ENCODE peak calls at places on chromosome 15, in six cellular contexts. X is K562, B is A549, T is IMR-90, F is GM12878, N is HepG2. Y is an unnamed sample.

GRCh38 chr15:101187820-101188516 is 63.9 kb downstream of the CHSY1 start:
- DNase-seq in N (no peak), T (peak), F (peak), B (no peak), X (no peak), Y (no peak)

GRCh38 chr15:42964476-42964875 is 43.9 kb upstream of the TTBK2 start:
- DNase-seq in T (no peak), X (no peak), N (no peak), F (no peak), B (no peak), Y (no peak)

GRCh38 chr15:78808550-78808949 is 2.7 kb downstream of the ADAMTS7 start:
- DNase-seq in T (peak), X (peak), F (no peak), N (peak), B (peak), Y (peak)

GRCh38 chr15:68300115-68300940 is 22.8 kb downstream of the FEM1B start:
- DNase-seq in F (no peak), T (no peak), X (no peak), N (peak), B (no peak), Y (no peak)

GRCh38 chr15:61186905-61187865 is 41.9 kb downstream of the RORA start:
- DNase-seq in T (no peak), X (no peak), F (no peak), B (no peak), N (no peak), Y (no peak)

GRCh38 chr15:100696452-100696851 is 94.1 kb downstream of the ASB7 start:
- DNase-seq in F (no peak), X (no peak), B (no peak), N (no peak), T (no peak), Y (no peak)

GRCh38 chr15:74954515-74954914 is 2.1 kb downstream of the RPP25 start:
- DNase-seq in X (peak), F (no peak), B (no peak), T (peak), N (no peak), Y (no peak)

GRCh38 chr15:57527382-57528091 is 64.2 kb upstream of the MYZAP start:
- DNase-seq in B (peak), F (peak), X (peak), T (peak), N (peak), Y (peak)

GRCh38 chr15:77130315-77130930 is 59.5 kb upstream of the TSPAN3 start:
- DNase-seq in B (no peak), N (no peak), T (no peak), F (no peak), X (no peak), Y (no peak)

GRCh38 chr15:78364233-78364632 is 24.1 kb downstream of the CRABP1 start:
- DNase-seq in N (no peak), F (no peak), X (no peak), T (no peak), B (no peak), Y (no peak)

GRCh38 chr15:59327942-59328341 is 44.7 kb downstream of the MYO1E start:
- DNase-seq in T (no peak), X (no peak), N (no peak), B (no peak), F (no peak), Y (no peak)

GRCh38 chr15:26772588-26773484 is at the start of gene GABRB3:
- DNase-seq in T (no peak), N (no peak), B (peak), X (no peak), F (no peak), Y (peak)

GRCh38 chr15:77781131-77782051 is 148.7 kb upstream of the LINGO1 start:
- DNase-seq in X (no peak), N (no peak), F (no peak), B (no peak), T (no peak), Y (no peak)

GRCh38 chr15:29377141-29377540 is 107.5 kb upstream of the NSMCE3 start:
- DNase-seq in T (no peak), F (no peak), B (no peak), N (no peak), X (no peak), Y (no peak)

GRCh38 chr15:72825831-72826230 is 42.3 kb upstream of the ADPGK start:
- DNase-seq in T (no peak), F (no peak), X (no peak), N (no peak), B (no peak), Y (no peak)

GRCh38 chr15:38626443-38627050 is 61.9 kb upstream of the RASGRP1 start:
- DNase-seq in F (no peak), T (no peak), N (no peak), X (no peak), B (no peak), Y (no peak)

GRCh38 chr15:92878593-92879053 is 21.5 kb upstream of the CHD2 start:
- DNase-seq in F (no peak), X (peak), T (no peak), N (no peak), B (no peak), Y (no peak)

GRCh38 chr15:57732526-57733331 is 26.2 kb downstream of the POLR2M start:
- DNase-seq in F (no peak), B (peak), N (peak), T (peak), X (peak), Y (peak)

GRCh38 chr15:66638377-66638776 is 63.7 kb upstream of the SMAD6 start:
- DNase-seq in F (no peak), T (no peak), X (no peak), N (no peak), B (no peak), Y (no peak)

GRCh38 chr15:90201150-90201943 is at the start of gene SEMA4B:
- DNase-seq in T (peak), X (peak), F (no peak), N (peak), B (peak), Y (peak)

GRCh38 chr15:50183112-50183794 is 1.3 kb downstream of the SLC27A2 start:
- DNase-seq in N (no peak), X (peak), B (no peak), F (no peak), T (no peak), Y (no peak)

GRCh38 chr15:101115887-101116680 is 135.8 kb downstream of the CHSY1 start:
- DNase-seq in T (peak), F (no peak), N (no peak), X (no peak), B (no peak), Y (no peak)

GRCh38 chr15:65336767-65337435 is 32.4 kb downstream of the RNU5B-1 start:
- DNase-seq in T (no peak), F (no peak), N (no peak), X (no peak), B (no peak), Y (no peak)

GRCh38 chr15:89088605-89089315 is 504 bp downstream of the ABHD2 start:
- DNase-seq in T (peak), B (no peak), X (no peak), N (no peak), F (no peak), Y (no peak)

GRCh38 chr15:101474233-101474632 is 15.3 kb downstream of the PCSK6 start:
- DNase-seq in B (no peak), F (no peak), X (no peak), N (no peak), T (no peak), Y (no peak)

GRCh38 chr15:29132786-29133185 is 136.8 kb downstream of the NSMCE3 start:
- DNase-seq in F (no peak), B (no peak), N (no peak), T (no peak), X (no peak), Y (no peak)

GRCh38 chr15:41853191-41853590 is 14.5 kb downstream of the PLA2G4B start:
- DNase-seq in T (no peak), B (no peak), N (no peak), F (no peak), X (no peak), Y (no peak)

GRCh38 chr15:90000175-90000923 is 775 bp upstream of the ZNF710 start:
- DNase-seq in F (no peak), N (no peak), T (peak), B (no peak), X (peak), Y (no peak)

GRCh38 chr15:45468294-45468693 is 54.3 kb downstream of the SLC30A4 start:
- DNase-seq in T (no peak), X (no peak), B (no peak), N (no peak), F (no peak), Y (no peak)

GRCh38 chr15:67024998-67025368 is 40.4 kb upstream of the SMAD3 start:
- DNase-seq in T (no peak), B (no peak), X (no peak), N (no peak), F (no peak), Y (no peak)

GRCh38 chr15:89472785-89473256 is 23.6 kb downstream of the RHCG start:
- DNase-seq in X (peak), T (peak), B (peak), F (no peak), N (peak), Y (peak)

GRCh38 chr15:81311834-81312459 is 12.0 kb downstream of the STARD5 start:
- DNase-seq in X (no peak), B (no peak), F (no peak), N (no peak), T (peak), Y (no peak)

GRCh38 chr15:78634251-78635145 is 6.5 kb downstream of the CHRNB4 start:
- DNase-seq in F (no peak), N (no peak), X (no peak), B (no peak), T (no peak), Y (no peak)

DNA sequence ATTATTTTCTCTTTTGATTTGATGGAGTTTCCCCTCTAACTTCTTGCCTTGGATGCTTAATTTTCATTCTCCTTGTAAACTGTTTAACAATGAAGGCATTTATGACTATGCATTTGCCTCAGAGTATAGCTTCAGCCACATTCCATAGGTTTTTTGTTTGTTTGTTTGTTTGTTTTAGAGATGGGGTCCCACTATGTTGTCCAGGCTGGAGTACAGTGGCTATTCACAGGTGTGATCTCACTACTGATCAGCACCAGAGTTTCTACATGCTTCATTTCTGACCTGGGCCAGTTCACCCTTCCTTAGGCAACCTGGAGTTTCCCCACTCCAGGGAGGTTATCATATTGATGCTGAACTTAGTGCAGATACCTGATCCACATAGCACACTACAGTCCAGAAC is 4.1 kb downstream of the SECISBP2L start:
- DNase-seq in T (no peak), B (no peak), X (no peak), F (no peak), N (no peak), Y (no peak)
- TF ChIP-seq BHLHE40 in T (no peak), B (no peak), X (no peak), F (no peak), N (no peak), Y (no peak)

GRCh38 chr15:63391669-63392354 is 10.2 kb upstream of the CA12 start:
- DNase-seq in F (no peak), N (no peak), X (peak), T (no peak), B (no peak), Y (no peak)
- TF ChIP-seq BHLHE40 in F (no peak), N (no peak), X (peak), T (no peak), B (no peak), Y (no peak)

DNA sequence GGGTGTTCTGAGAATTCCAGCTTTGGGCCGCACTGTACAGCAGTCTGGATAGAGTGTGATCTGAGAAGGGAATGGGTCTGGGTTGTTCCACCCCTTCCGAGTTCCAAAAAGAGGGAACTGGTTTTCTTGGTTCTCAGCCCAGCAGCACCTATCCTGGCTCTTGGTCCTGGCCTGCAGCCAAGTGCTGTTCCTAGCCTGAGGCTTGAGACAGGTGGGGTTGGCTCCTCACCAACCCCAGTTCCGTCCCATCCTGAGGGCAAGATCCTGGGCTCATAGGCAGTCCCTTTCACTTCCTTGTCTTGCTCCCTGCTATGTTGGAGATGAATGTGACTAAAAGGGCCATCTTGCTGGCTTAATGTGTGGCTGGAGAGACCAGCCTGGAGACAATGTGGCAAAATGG is 15.2 kb downstream of the IVD start:
- DNase-seq in X (no peak), N (no peak), F (no peak), T (no peak), B (no peak), Y (no peak)
- TF ChIP-seq BHLHE40 in X (no peak), N (no peak), F (no peak), T (no peak), B (no peak), Y (no peak)

GRCh38 chr15:32651229-32651837 is 9.8 kb downstream of the SCG5 start:
- DNase-seq in N (peak), B (peak), F (no peak), T (peak), X (peak), Y (peak)
- TF ChIP-seq BHLHE40 in N (no peak), B (no peak), F (no peak), T (no peak), X (no peak), Y (no peak)